ENCODE peak calls at places on chromosome 7, in seven cellular contexts. Q, A, D, K, Y, X and P are unnamed samples.

GRCh38 chr7:148815612-148816011 is 68.5 kb downstream of the EZH2 start:
- DNase-seq in D (no peak), A (no peak), Y (no peak), X (no peak), Q (no peak), K (no peak), P (no peak)

GRCh38 chr7:20330176-20330796 is 414 bp upstream of the ITGB8 start:
- DNase-seq in D (peak; percentile 93), Q (no peak), Y (peak; percentile 63), K (peak; percentile 94), A (peak; percentile 97), X (no peak), P (peak; percentile 76)

GRCh38 chr7:55092186-55092976 is 73.6 kb downstream of the EGFR start:
- DNase-seq in D (no peak), Y (no peak), K (peak; percentile 34), X (no peak), Q (peak; percentile 65), A (no peak), P (no peak)

GRCh38 chr7:2800923-2801682 is 43.0 kb downstream of the GNA12 start:
- DNase-seq in Y (no peak), A (no peak), D (peak; percentile 76), Q (no peak), X (no peak), K (peak; percentile 73), P (no peak)

GRCh38 chr7:25722856-25723255 is 429.1 kb upstream of the NFE2L3 start:
- DNase-seq in D (no peak), Q (no peak), K (no peak), Y (no peak), X (no peak), A (no peak), P (no peak)

GRCh38 chr7:36283711-36284130 is 105.9 kb upstream of the ANLN start:
- DNase-seq in A (no peak), D (peak; percentile 84), Q (peak; percentile 79), K (no peak), X (no peak), Y (peak; percentile 24), P (no peak)

GRCh38 chr7:77760809-77761453 is 37.3 kb downstream of the TMEM60 start:
- DNase-seq in Y (no peak), K (no peak), Q (no peak), D (no peak), A (no peak), X (no peak), P (no peak)

GRCh38 chr7:137381045-137381444 is 37.5 kb upstream of the PTN start:
- DNase-seq in A (no peak), Q (no peak), Y (no peak), X (no peak), K (no peak), D (no peak), P (no peak)

GRCh38 chr7:22876986-22877729 is 54.5 kb upstream of the TOMM7 start:
- DNase-seq in D (no peak), X (no peak), A (no peak), Y (no peak), Q (no peak), K (no peak), P (no peak)

GRCh38 chr7:9507281-9507680 is 1073.9 kb downstream of the NXPH1 start:
- DNase-seq in Y (no peak), D (no peak), A (no peak), X (no peak), Q (no peak), K (no peak), P (no peak)

GRCh38 chr7:155965010-155965409 is 152.7 kb upstream of the SHH start:
- DNase-seq in K (peak; percentile 26), X (peak; percentile 91), Q (no peak), D (peak; percentile 25), Y (no peak), A (peak; percentile 42), P (peak; percentile 34)

GRCh38 chr7:69630292-69630691 is 32.0 kb downstream of the AUTS2 start:
- DNase-seq in D (no peak), Q (no peak), A (no peak), K (peak; percentile 16), Y (no peak), X (no peak), P (peak; percentile 22)

DNA sequence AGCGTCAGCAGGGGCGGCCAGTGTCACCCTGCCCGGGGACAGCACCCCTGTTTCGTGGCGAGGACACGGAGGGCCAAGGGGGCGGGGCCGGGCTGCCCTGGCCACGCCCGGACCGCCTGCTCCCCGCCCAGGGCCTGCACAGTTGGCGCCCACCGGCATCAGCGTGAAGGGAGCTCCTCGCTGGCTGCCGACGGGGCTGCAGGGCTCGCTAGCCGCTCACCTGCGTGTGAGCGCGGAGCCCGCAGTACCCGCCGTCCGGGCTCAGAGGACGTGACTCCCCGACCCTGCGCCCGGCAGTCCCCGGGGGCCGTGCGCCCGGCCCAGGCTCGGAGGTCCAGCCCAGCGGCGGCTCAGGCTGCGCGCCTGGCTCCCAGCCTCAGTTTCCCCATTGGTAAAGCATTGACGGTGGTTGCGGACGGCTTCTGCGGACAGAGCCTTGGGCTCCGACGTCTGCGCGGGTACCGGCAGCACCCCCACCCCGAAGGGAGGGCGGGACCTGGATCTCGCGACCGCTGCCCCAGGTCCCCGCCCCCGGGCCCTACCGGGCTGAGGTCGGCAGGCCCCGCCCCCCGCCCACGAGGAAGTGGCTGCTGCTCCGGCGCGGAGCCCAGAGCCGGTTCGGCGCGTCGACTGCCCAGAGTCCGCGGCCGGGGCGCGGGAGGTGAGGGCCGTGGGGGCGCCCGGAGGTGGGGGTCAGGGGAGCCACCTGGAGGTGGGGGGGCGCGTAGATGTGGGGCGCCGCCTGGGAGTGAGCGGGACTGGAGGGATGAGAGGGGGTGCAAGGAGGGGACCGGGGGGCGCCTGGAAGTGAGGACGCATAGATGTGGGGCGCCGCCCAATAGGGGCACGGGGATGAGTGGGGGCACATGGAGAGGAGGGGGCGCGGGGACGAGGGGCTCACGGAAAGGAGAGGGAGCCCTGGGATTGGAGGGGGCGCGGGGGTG is at the start of gene ARPC1B:
- DNase-seq in A (peak; percentile 58), K (peak; percentile 51), D (peak; percentile 87), X (peak; percentile 41), Q (peak; percentile 58), Y (peak; percentile 99), P (peak; percentile 89)
- TF ChIP-seq POLR2A in A (peak; percentile 31), K (peak; percentile 54), D (no peak), X (peak; percentile 41), Q (peak; percentile 33), Y (peak; percentile 84), P (peak; percentile 96)

DNA sequence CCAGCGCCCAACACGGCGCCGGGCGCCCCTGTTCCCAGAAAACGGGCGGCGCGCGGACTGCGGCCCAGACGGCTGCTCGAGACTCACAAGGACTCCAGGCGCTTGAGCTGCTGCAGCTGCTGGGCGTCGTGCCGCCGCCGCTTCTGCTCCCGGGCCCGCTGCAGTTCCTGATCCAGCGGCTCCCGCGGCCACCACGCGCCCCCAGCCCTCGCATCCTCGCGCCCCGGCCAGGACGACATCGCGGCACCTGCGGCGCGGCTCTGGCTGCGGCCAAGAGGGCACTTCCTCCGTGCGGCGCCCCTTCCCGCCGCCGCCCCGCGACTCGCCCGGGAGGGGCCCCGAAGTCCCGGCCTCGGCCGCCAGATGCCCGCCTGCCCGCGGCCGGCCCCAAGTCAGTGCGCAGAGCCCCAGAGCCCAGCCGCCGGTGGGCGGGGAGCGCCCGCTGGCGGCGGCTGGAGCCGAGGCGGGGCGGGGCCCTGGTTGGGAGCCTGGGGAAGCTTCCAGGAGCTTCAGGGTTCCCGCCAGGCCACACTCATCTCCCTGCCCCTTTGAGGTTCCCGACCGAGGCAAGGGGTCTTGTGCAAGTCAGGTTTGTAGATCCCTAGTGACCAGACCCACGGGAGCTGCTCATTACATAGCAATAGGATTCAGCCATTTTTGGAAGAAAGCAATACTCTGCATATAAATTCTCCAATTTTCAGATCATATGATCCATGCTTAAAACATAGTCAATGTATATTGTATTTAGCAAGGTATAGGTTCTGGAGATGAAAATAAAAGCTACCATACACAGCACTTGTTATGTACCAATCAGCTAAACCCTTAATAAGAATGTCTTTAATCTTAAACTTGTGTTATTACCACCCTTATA is 14.2 kb upstream of the FKBP9 start:
- DNase-seq in K (peak; percentile 71), D (peak; percentile 89), Q (peak; percentile 70), X (peak; percentile 50), Y (peak; percentile 90), A (peak; percentile 48), P (peak; percentile 96)
- TF ChIP-seq POLR2A in K (no peak), D (no peak), Q (peak; percentile 38), X (peak; percentile 17), Y (no peak), A (no peak), P (peak; percentile 68)

GRCh38 chr7:44959956-44960640 is 18.7 kb downstream of the MYO1G start:
- DNase-seq in X (no peak), D (no peak), A (no peak), Y (no peak), Q (no peak), K (no peak), P (no peak)
- TF ChIP-seq POLR2A in X (no peak), D (no peak), A (no peak), Y (no peak), Q (no peak), K (no peak), P (no peak)

GRCh38 chr7:5695037-5695708 is 86.3 kb downstream of the RNF216 start:
- DNase-seq in A (peak; percentile 57), X (no peak), D (peak; percentile 90), K (peak; percentile 89), Q (no peak), Y (no peak), P (no peak)
- TF ChIP-seq POLR2A in A (no peak), X (no peak), D (peak; percentile 88), K (peak; percentile 85), Q (no peak), Y (no peak), P (no peak)

GRCh38 chr7:66413379-66414114 is 208.4 kb downstream of the TPST1 start:
- DNase-seq in Y (peak; percentile 23), X (no peak), Q (peak; percentile 62), K (peak; percentile 25), D (peak; percentile 90), A (peak; percentile 61), P (no peak)
- TF ChIP-seq POLR2A in Y (no peak), X (no peak), Q (no peak), K (no peak), D (no peak), A (no peak), P (no peak)

GRCh38 chr7:103148994-103149807 is at the start of gene NAPEPLD:
- DNase-seq in Y (peak; percentile 95), D (peak; percentile 93), X (peak; percentile 62), Q (peak; percentile 82), K (peak; percentile 83), A (peak; percentile 71), P (peak; percentile 83)
- TF ChIP-seq POLR2A in Y (peak; percentile 86), D (no peak), X (peak; percentile 39), Q (peak; percentile 44), K (peak; percentile 65), A (no peak), P (peak; percentile 81)

GRCh38 chr7:76318488-76319353 is 16.2 kb downstream of the HSPB1 start:
- DNase-seq in K (peak; percentile 89), Y (peak; percentile 80), Q (peak; percentile 86), A (peak; percentile 59), X (no peak), D (peak; percentile 91), P (peak; percentile 79)
- TF ChIP-seq POLR2A in K (no peak), Y (no peak), Q (no peak), A (no peak), X (no peak), D (no peak), P (peak; percentile 20)